ENCODE peak calls at places on chromosomes 6 and 20, in four cellular contexts. R, W, B and L are unnamed samples.

GRCh38 chr20:57707849-57708693 is 1.7 kb downstream of the PMEPA1 start:
- DNase-seq in R (no peak), W (no peak), B (no peak), L (no peak)

GRCh38 chr6:143961868-143962643 is 46.0 kb downstream of the PLAGL1 start:
- DNase-seq in R (no peak), W (no peak), B (no peak), L (no peak)

GRCh38 chr6:163459007-163459406 is 44.5 kb downstream of the QKI start:
- DNase-seq in R (peak), W (no peak), B (peak), L (no peak)

GRCh38 chr6:55776131-55776530 is 99.3 kb downstream of the BMP5 start:
- DNase-seq in R (no peak), W (no peak), B (no peak), L (no peak)

GRCh38 chr20:3744806-3745685 is 12.6 kb downstream of the HSPA12B start:
- DNase-seq in R (peak), W (peak), B (peak), L (peak)

GRCh38 chr6:73200735-73201134 is 24.6 kb downstream of the KHDC1L start:
- DNase-seq in R (no peak), W (no peak), B (no peak), L (no peak)

GRCh38 chr6:129874837-129875236 is 13.7 kb upstream of the TMEM244 start:
- DNase-seq in R (no peak), W (no peak), B (no peak), L (no peak)

GRCh38 chr6:150224820-150225219 is 82.0 kb downstream of the PPP1R14C start:
- DNase-seq in R (no peak), W (no peak), B (peak), L (no peak)

GRCh38 chr20:36335187-36335870 is 29.2 kb downstream of the DLGAP4 start:
- DNase-seq in R (peak), W (no peak), B (no peak), L (no peak)

GRCh38 chr6:51820555-51820954 is 266.9 kb downstream of the PKHD1 start:
- DNase-seq in R (no peak), W (no peak), B (no peak), L (no peak)

GRCh38 chr20:5650191-5650691 is 100.0 kb upstream of the SHLD1 start:
- DNase-seq in R (no peak), W (peak), B (no peak), L (no peak)

GRCh38 chr6:133169901-133170300 is 71.3 kb upstream of the EYA4 start:
- DNase-seq in R (no peak), W (no peak), B (peak), L (no peak)

GRCh38 chr20:40966516-40967185 is 62.0 kb upstream of the TOP1 start:
- DNase-seq in R (no peak), W (no peak), B (no peak), L (no peak)

GRCh38 chr6:15036690-15037245 is 209.1 kb upstream of the JARID2 start:
- DNase-seq in R (no peak), W (no peak), B (no peak), L (no peak)
- TF ChIP-seq CTCF in R (no peak), W (no peak), B (no peak), L (no peak)

GRCh38 chr6:92132957-92133356 is 1286.4 kb downstream of the EPHA7 start:
- DNase-seq in R (no peak), W (no peak), B (no peak), L (no peak)

GRCh38 chr6:92130944-92131343 is 1288.4 kb downstream of the EPHA7 start:
- DNase-seq in R (no peak), W (no peak), B (no peak), L (no peak)

GRCh38 chr6:92126983-92127382 is 1292.4 kb downstream of the EPHA7 start:
- DNase-seq in R (peak), W (no peak), B (no peak), L (no peak)

GRCh38 chr6:92132446-92132845 is 1286.9 kb downstream of the EPHA7 start:
- DNase-seq in R (no peak), W (no peak), B (no peak), L (no peak)
- TF ChIP-seq CTCF in R (no peak), W (no peak), B (no peak), L (no peak)

DNA sequence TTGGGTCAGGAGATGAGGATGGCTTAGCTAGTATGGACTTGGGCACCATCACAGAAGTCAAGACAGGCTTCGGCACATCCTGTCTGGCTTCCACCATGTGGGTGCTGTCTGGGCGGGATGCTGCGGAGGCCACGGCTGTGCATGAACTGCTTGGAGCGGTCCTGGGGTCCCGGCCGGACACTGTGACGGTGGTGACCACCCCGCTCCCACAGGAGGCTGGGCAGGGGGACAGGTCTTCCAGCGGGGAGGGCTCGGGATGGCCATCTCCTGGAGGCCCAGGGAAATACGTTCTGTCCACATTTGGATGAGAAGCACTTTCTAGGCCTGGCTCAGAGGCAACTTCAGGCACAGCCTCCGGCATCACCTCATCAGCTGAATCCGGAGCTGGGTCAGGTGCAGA is 32.1 kb upstream of the TCFL5 start:
- DNase-seq in R (no peak), W (no peak), B (no peak), L (no peak)
- TF ChIP-seq CTCF in R (no peak), W (no peak), B (peak), L (no peak)

DNA sequence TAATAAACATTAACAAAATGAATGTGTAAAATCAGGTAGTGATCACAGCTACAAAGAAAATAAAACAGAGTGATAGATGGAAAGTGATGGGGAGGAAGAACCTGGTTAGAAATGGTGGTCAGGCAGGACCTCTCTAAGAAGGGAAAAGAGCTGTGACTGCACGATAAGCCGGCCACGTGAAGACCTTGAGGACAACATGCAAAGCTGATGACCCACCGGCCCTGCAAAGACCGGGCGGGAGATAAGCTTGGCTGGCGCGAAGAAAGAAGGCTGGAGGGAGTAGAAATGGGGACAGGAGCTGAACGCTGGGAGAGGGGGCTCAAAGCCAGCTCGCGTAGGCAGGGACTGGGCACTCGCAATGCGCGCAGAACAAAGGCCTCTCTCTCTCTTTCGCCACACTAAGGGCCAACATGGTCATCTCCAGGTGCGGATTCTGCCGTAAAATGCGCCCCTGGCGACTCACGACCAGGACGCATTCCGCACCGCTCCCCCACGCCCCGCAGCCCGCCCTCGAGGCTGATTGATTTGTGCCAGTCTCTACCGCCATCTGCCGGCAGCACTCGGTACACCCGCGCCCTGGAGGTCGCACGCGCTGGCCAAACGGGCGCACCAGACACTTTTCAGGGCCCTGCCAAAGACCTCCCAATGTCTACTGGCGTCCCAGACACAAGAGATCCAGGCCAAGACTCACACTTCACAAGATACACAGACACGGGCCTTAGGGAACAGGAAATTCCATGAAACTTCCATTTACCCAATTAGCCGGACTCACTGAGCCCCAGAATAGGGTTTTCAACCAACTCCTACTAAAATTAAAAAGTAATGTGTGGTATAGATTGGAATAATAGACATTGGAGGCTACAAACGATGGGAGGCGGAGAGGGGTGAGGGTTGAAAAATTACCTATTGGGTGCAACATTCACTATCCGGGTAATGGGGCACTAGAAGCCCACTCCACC is 9.4 kb downstream of the DEFB132 start:
- DNase-seq in R (peak), W (peak), B (peak), L (peak)
- TF ChIP-seq CTCF in R (peak), W (peak), B (peak), L (peak)

GRCh38 chr6:29375191-29375590 is at the start of gene OR12D3:
- DNase-seq in R (no peak), W (no peak), B (no peak), L (no peak)

DNA sequence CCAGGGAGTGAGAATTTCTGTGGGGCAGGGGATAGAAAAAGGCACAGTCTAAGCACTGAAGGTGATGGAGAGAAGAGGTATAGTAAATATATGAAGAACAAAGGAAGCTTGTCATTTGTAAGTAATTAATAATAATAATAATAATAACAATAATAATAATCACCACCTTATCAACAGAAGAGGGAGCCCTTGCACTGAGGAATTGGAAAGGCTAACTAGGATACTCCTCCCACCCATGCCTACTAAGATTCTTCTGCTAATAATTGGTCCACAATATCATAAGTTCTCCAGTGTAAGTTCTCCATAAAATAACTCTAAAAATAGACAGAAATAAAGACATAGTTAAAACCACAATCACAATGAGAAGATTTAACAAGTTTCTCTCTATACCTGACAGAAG is 912 bp upstream of the OR12D3 start:
- DNase-seq in R (no peak), W (no peak), B (peak), L (no peak)
- TF ChIP-seq CTCF in R (no peak), W (no peak), B (peak), L (no peak)

GRCh38 chr6:29725981-29726380 is 2.7 kb downstream of the HLA-F start:
- DNase-seq in R (no peak), W (no peak), B (no peak), L (no peak)

GRCh38 chr6:29722773-29723665 is at the start of gene HLA-F:
- DNase-seq in R (peak), W (peak), B (peak), L (peak)

GRCh38 chr6:29723666-29724588 is 693 bp downstream of the HLA-F start:
- DNase-seq in R (peak), W (peak), B (peak), L (peak)

GRCh38 chr6:29724937-29725869 is 2.0 kb downstream of the HLA-F start:
- DNase-seq in R (no peak), W (no peak), B (no peak), L (no peak)

GRCh38 chr6:29720863-29721262 is 2.4 kb upstream of the HLA-F start:
- DNase-seq in R (no peak), W (peak), B (peak), L (peak)
- TF ChIP-seq CTCF in R (peak), W (peak), B (peak), L (no peak)

DNA sequence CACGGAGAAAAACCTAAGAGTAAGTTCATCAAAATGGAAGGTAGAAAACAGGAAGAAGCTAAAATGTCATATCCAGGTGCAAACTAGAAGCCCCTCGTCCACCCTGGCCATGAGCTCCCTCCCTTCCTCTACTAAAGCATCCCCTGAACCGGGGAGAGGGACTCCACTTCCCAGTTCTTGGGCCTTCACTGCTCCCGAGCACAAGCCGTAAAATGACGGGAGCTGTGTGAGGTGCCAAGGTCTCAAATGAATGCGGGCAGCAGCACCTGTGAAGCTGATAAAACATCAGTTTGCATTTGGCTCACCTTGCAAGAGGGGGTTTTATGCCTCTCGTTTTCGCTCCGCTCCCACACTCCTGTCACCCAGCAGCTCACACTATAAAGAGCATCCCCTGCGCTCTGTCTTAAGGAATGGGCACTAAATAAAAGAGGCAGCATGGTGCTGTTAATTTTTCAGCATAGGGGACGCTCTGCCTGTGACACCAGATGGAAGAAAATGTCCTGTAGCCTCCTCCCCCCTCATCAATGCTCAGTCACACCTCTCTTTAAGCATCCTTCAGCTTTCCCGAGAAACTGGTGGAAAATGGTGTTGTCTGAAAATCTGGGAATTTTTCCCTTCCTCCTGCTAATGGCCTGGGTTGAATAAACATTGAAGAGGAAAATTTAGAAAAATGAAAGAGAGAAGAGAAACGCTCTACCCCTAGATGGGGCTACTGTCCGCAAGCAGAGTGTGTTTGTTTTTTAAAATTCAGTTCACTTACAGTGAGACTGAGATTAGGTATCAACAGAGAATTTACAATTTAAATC is 563.0 kb upstream of the AGPAT4 start:
- DNase-seq in R (no peak), W (no peak), B (peak), L (no peak)
- TF ChIP-seq CTCF in R (no peak), W (peak), B (peak), L (no peak)

DNA sequence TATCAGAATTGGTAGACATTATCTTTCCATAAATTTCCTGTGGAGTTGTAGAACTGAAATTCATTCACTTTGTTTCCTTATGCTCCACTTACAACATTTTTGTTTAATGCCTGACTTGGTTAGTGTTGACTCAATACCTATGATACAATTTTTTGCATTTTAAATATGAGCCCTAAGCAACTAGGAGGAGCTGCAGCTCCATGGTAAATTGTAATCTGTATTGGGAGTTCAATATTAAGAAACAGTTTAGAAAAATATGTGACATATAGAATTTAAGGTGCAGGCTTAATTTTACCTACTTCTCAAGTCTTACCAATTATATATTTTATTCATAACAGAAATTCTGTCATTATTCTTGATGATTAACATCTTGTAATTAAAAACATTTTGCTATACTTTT is 868.3 kb downstream of the EYS start:
- DNase-seq in R (no peak), W (no peak), B (no peak), L (no peak)
- TF ChIP-seq CTCF in R (no peak), W (no peak), B (no peak), L (no peak)

GRCh38 chr6:25350593-25350992 is 71.4 kb downstream of the CARMIL1 start:
- DNase-seq in R (no peak), W (no peak), B (no peak), L (no peak)
- TF ChIP-seq CTCF in R (no peak), W (peak), B (no peak), L (no peak)